ENCODE peak calls at places on chromosomes 11 and 22, in nine cellular contexts. O is CD8-positive, alpha-beta T cell; X is cardiac fibroblast; Z is fibroblast of mammary gland; T is colonic mucosa; Q is breast epithelium; H is hepatocyte; B is BJ; W is NB4. S is an unnamed sample.

GRCh38 chr11:101442171-101442570 is 141.6 kb downstream of the TRPC6 start:
- DNase-seq in O (no peak), X (peak), Z (peak), T (no peak), Q (no peak), H (no peak), B (peak), W (no peak), S (peak)

GRCh38 chr11:6568191-6568918 is 35.1 kb downstream of the RRP8 start:
- DNase-seq in O (no peak), X (peak), Z (peak), T (no peak), Q (no peak), H (peak), B (no peak), W (peak), S (peak)

GRCh38 chr11:117045956-117046355 is 52.3 kb downstream of the SIK3 start:
- DNase-seq in O (no peak), X (peak), Z (peak), T (no peak), Q (no peak), H (no peak), B (no peak), W (peak), S (peak)

GRCh38 chr11:108817971-108818370 is 153.1 kb downstream of the DDX10 start:
- DNase-seq in O (no peak), X (no peak), Z (no peak), T (no peak), Q (no peak), H (peak), B (no peak), W (no peak), S (no peak)

GRCh38 chr11:66639066-66639813 is 737 bp downstream of the RBM4 start:
- DNase-seq in O (peak), X (peak), Z (peak), T (no peak), Q (no peak), H (peak), B (no peak), W (peak), S (peak)

GRCh38 chr11:33835143-33835878 is 56.6 kb downstream of the LMO2 start:
- DNase-seq in O (no peak), X (peak), Z (peak), T (no peak), Q (no peak), H (peak), B (peak), W (peak), S (peak)

GRCh38 chr11:66607126-66607834 is 9.2 kb upstream of the RBM14 start:
- DNase-seq in O (no peak), X (peak), Z (peak), T (peak), Q (peak), H (peak), B (peak), W (no peak), S (peak)

GRCh38 chr11:117466966-117467365 is 139.3 kb downstream of the CEP164 start:
- DNase-seq in O (no peak), X (no peak), Z (no peak), T (no peak), Q (no peak), H (no peak), B (no peak), W (no peak), S (no peak)

GRCh38 chr11:61535998-61536675 is 27.6 kb downstream of the LRRC10B start:
- DNase-seq in O (no peak), X (no peak), Z (no peak), T (no peak), Q (no peak), H (no peak), B (no peak), W (no peak), S (no peak)

GRCh38 chr11:12981879-12982531 is 27.1 kb upstream of the RASSF10 start:
- DNase-seq in O (no peak), X (peak), Z (peak), T (no peak), Q (no peak), H (peak), B (no peak), W (no peak), S (peak)

GRCh38 chr11:26187639-26188038 is 144.3 kb upstream of the ANO3 start:
- DNase-seq in O (no peak), X (peak), Z (peak), T (no peak), Q (no peak), H (peak), B (peak), W (peak), S (peak)

GRCh38 chr11:87063982-87064381 is 26.2 kb downstream of the TMEM135 start:
- DNase-seq in O (no peak), X (peak), Z (peak), T (no peak), Q (no peak), H (no peak), B (no peak), W (no peak), S (no peak)

GRCh38 chr11:66126808-66127555 is 56.9 kb downstream of the PACS1 start:
- DNase-seq in O (peak), X (peak), Z (peak), T (peak), Q (peak), H (peak), B (peak), W (peak), S (peak)

GRCh38 chr11:16000065-16000464 is 356.3 kb downstream of the SOX6 start:
- DNase-seq in O (no peak), X (peak), Z (peak), T (no peak), Q (no peak), H (no peak), B (peak), W (no peak), S (peak)

GRCh38 chr11:74269161-74269809 is 42.2 kb downstream of the P4HA3 start:
- DNase-seq in O (peak), X (peak), Z (peak), T (no peak), Q (no peak), H (peak), B (no peak), W (peak), S (peak)

GRCh38 chr11:13897606-13898276 is 64.8 kb upstream of the SPON1 start:
- DNase-seq in O (no peak), X (no peak), Z (no peak), T (no peak), Q (no peak), H (no peak), B (no peak), W (no peak), S (no peak)

GRCh38 chr11:30635401-30635989 is 49.3 kb upstream of the MPPED2 start:
- DNase-seq in O (no peak), X (no peak), Z (no peak), T (no peak), Q (no peak), H (peak), B (no peak), W (no peak), S (no peak)

GRCh38 chr11:133021503-133021902 is 510.8 kb downstream of the OPCML start:
- DNase-seq in O (no peak), X (no peak), Z (no peak), T (no peak), Q (no peak), H (no peak), B (no peak), W (no peak), S (no peak)

GRCh38 chr22:29043906-29044575 is 17.6 kb downstream of the C22orf31 start:
- DNase-seq in O (no peak), X (peak), Z (peak), T (no peak), Q (no peak), H (no peak), B (no peak), W (no peak), S (peak)

GRCh38 chr11:74256370-74257133 is 54.9 kb downstream of the P4HA3 start:
- DNase-seq in O (no peak), X (peak), Z (no peak), T (no peak), Q (no peak), H (no peak), B (no peak), W (no peak), S (no peak)

GRCh38 chr11:96228911-96229310 is 114.1 kb downstream of the MAML2 start:
- DNase-seq in O (no peak), X (peak), Z (no peak), T (no peak), Q (no peak), H (no peak), B (no peak), W (no peak), S (peak)

GRCh38 chr11:105968021-105968697 is 53.9 kb downstream of the MSANTD4 start:
- DNase-seq in O (no peak), X (peak), Z (peak), T (no peak), Q (no peak), H (peak), B (no peak), W (no peak), S (peak)

GRCh38 chr11:45107051-45107450 is 39.4 kb upstream of the PRDM11 start:
- DNase-seq in O (no peak), X (no peak), Z (no peak), T (no peak), Q (no peak), H (no peak), B (no peak), W (no peak), S (no peak)

GRCh38 chr22:24155597-24156145 is 25.6 kb upstream of the SUSD2 start:
- DNase-seq in O (peak), X (peak), Z (peak), T (peak), Q (peak), H (peak), B (no peak), W (peak), S (peak)

DNA sequence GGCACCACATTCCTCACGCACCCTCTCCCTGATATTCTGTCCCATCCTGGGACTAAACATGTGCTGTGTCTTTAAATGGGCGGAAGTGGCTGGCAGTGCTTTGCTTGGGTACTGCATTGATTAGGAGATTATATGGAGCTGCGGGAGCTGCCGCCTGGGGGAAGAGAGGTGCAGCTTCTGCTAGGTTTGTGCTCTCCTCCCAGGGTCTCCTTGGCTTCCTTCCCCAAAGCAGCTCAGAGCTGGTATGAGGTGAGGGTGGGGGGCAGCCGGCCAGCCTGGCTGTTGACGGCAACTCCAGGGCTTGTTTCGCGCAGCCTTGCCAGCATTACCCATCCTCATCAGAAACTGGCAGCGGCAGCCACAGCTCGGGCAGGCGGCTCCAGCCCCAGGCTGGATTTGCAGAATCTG is 95.4 kb downstream of the GRAMD1B start:
- DNase-seq in O (no peak), X (no peak), Z (no peak), T (no peak), Q (no peak), H (no peak), B (no peak), W (no peak), S (no peak)
- H3K4me3 ChIP-seq in O (no peak), X (no peak), Z (no peak), T (no peak), Q (peak), H (no peak), B (peak), W (no peak), S (peak)

GRCh38 chr11:24496728-24497396 is at the start of gene LUZP2:
- DNase-seq in O (no peak), X (peak), Z (no peak), T (peak), Q (no peak), H (peak), B (no peak), W (no peak), S (peak)
- TF ChIP-seq CTCF in O (no peak), X (no peak), Z (no peak), T (no peak), Q (no peak), H (peak), B (no peak), W (no peak), S (no peak)

DNA sequence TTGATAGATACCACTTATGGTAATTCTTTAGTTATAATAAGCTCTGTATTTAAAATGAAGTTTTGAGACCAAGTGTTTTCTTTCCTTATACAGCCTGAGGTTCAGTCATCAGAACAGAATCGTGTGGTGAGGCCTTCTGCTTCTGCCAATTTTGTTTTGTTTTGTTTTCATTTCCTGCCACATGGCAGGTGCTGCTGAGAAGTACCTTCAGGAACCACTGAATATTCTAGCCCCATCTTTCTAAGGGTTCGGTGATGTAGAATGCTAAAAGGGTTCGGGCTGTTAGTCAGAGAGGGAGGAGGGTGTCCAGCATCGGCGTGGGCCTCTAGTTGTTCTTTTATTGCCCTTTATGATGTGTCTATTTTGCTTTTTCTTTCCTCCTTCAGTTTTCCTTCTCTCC is 25.8 kb downstream of the TNRC6B start:
- DNase-seq in O (peak), X (peak), Z (no peak), T (no peak), Q (no peak), H (no peak), B (no peak), W (no peak), S (no peak)
- H3K4me3 ChIP-seq in O (no peak), X (no peak), Z (no peak), T (no peak), Q (no peak), H (no peak), B (no peak), W (no peak), S (no peak)

GRCh38 chr22:47586038-47586437 is 823.6 kb downstream of the TBC1D22A start:
- DNase-seq in O (no peak), X (no peak), Z (no peak), T (no peak), Q (no peak), H (no peak), B (no peak), W (no peak), S (no peak)
- TF ChIP-seq CTCF in O (no peak), X (no peak), Z (no peak), T (no peak), Q (no peak), H (no peak), B (no peak), W (no peak), S (no peak)

DNA sequence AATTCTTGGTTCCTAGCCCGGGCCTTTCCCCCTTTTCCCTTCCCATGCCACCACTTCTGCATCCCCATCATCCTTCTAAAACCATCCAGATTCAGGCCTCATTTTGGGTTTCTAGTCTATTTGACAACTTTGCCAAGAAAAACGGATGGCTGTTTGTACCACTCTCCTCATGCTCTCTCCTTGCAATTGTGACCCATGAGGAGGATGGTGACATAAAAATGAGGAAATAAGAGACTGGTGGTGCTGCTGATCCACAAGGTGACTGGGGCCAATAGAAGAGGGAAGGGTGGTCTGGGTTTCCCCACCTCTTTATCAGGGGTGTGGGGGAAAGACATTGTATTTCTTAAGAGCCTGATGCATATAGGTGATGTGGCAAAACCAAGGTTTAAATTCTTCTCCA is 1.0 kb downstream of the MS4A4A start:
- DNase-seq in O (no peak), X (no peak), Z (no peak), T (no peak), Q (no peak), H (no peak), B (no peak), W (no peak), S (no peak)
- H3K4me3 ChIP-seq in O (no peak), X (no peak), Z (no peak), T (no peak), Q (no peak), H (no peak), B (no peak), W (no peak), S (no peak)

DNA sequence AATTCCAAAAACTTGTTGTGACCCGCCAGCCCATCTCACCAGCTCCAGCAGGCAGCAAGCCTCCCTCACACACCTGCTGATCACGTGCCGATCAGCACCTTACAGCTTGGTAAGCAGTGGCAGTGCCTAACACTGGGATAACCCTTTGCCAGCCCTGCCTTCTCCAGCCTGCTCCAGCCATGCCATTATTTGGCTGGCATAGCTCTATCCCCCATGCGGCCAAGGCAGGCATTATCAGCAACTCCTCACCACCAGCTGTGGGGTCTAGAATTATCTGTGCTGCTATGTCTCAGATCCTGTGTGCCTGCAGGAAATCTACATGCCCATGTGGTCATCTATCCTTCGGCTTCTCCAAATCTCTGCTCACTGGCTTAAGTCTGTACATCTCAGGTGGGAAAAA is 215.0 kb downstream of the ST3GAL4 start:
- DNase-seq in O (no peak), X (no peak), Z (no peak), T (no peak), Q (no peak), H (no peak), B (no peak), W (no peak), S (no peak)
- TF ChIP-seq CTCF in O (no peak), X (no peak), Z (no peak), T (no peak), Q (no peak), H (no peak), B (no peak), W (no peak), S (no peak)

DNA sequence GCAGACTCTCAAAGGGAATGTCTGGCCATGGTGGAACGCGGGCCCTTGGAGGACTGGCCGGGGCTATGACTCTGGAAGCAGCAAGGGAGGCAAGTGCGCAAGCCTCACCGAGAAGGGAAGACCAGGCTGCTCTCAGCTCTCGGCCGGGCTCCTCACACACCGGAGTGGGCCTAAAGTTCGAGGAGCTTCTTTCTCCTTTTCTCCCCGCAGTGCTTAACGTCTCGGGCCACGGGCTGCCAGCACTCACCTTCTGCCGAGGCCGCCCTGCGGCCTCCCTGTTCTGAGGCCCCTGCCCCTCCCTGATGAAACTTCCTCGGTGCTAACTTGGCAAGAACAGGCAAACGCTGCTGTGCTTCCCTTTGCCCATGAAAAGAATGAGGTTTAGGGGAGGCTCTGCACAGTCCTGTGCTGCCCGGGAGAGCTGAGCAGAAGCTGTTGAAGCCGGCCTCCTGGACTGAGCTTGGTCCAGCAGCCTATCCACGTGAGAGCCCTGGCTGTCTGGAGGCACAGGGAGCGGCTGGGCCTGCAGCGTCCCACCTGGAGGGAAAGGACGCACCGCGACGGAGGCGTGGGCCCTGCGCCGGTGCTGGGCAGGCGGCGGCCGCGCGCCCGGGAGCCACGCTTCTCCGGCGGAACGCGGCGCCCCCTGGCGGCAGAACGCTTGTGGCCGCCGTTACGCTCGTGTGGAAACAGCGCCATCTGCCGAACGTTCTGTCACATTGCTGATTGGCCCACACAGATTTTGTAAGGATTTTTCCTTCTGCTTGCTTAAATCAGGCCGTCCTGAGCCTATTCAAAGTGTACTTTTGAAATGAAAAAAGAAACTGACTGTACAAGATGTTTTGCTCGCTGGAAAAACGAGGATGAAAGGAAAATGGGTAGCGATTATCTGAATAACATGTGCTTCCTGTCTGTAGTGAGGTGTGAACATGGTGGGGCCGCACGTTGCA is 65.0 kb upstream of the TMEM45B start:
- DNase-seq in O (peak), X (peak), Z (peak), T (peak), Q (peak), H (peak), B (peak), W (peak), S (peak)
- H3K4me3 ChIP-seq in O (peak), X (peak), Z (no peak), T (peak), Q (peak), H (no peak), B (no peak), W (no peak), S (peak)

DNA sequence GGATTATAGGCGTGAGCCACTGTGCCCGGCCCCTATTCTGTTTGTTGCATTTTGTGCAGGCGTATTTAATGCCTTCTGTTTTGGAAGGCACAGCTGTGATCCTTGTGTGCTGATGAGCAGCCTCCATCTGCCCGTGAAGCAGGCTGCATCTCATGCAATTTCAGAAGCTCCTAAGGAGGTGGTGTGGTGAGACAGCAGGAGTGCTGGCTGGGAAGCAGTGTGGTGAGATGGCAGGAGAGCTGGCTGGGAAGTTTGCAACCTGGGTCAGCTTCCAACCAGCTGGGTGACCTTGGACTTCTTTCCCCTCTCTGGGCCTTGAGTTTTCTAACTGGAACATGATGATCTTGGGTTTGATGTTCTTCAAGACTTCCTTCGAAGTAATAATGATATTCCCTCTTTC is 525.1 kb downstream of the TBC1D22A start:
- DNase-seq in O (no peak), X (no peak), Z (no peak), T (no peak), Q (no peak), H (no peak), B (no peak), W (no peak), S (no peak)
- TF ChIP-seq CTCF in O (no peak), X (no peak), Z (no peak), T (no peak), Q (no peak), H (no peak), B (no peak), W (no peak), S (no peak)